ENCODE peak calls at places on chromosomes 7 and 10, in eight cellular contexts. One of them, this sample, is unnamed.

GRCh38 chr10:32445036-32445435 is 904 bp upstream of the CCDC7 start:
- DNase-seq in IMR-90: no peak
- DNase-seq in neuronal stem cell: no peak
- DNase-seq in Karpas-422: no peak
- DNase-seq in fibroblast of lung: no peak
- DNase-seq in MM.1S: no peak
- DNase-seq in SK-N-SH: peak; percentile 15
- DNase-seq in PC-9: no peak
- DNase-seq in this sample: peak; percentile 40

GRCh38 chr10:84818956-84819355 is 490.6 kb downstream of the CCSER2 start:
- DNase-seq in IMR-90: no peak
- DNase-seq in neuronal stem cell: no peak
- DNase-seq in Karpas-422: no peak
- DNase-seq in fibroblast of lung: no peak
- DNase-seq in MM.1S: no peak
- DNase-seq in SK-N-SH: no peak
- DNase-seq in PC-9: no peak
- DNase-seq in this sample: no peak

GRCh38 chr7:82823073-82823472 is 339.6 kb downstream of the PCLO start:
- DNase-seq in IMR-90: no peak
- DNase-seq in neuronal stem cell: no peak
- DNase-seq in Karpas-422: no peak
- DNase-seq in fibroblast of lung: no peak
- DNase-seq in MM.1S: no peak
- DNase-seq in SK-N-SH: no peak
- DNase-seq in PC-9: no peak
- DNase-seq in this sample: no peak

GRCh38 chr10:59104186-59104585 is 72.3 kb upstream of the PHYHIPL start:
- DNase-seq in IMR-90: no peak
- DNase-seq in neuronal stem cell: no peak
- DNase-seq in Karpas-422: no peak
- DNase-seq in fibroblast of lung: no peak
- DNase-seq in MM.1S: no peak
- DNase-seq in SK-N-SH: no peak
- DNase-seq in PC-9: no peak
- DNase-seq in this sample: no peak

GRCh38 chr7:157527686-157528085 is 190.9 kb downstream of the DNAJB6 start:
- DNase-seq in IMR-90: no peak
- DNase-seq in neuronal stem cell: no peak
- DNase-seq in Karpas-422: no peak
- DNase-seq in fibroblast of lung: no peak
- DNase-seq in MM.1S: no peak
- DNase-seq in SK-N-SH: no peak
- DNase-seq in PC-9: no peak
- DNase-seq in this sample: no peak

GRCh38 chr7:129160161-129160911 is 15.8 kb downstream of the TSPAN33 start:
- DNase-seq in IMR-90: no peak
- DNase-seq in neuronal stem cell: no peak
- DNase-seq in Karpas-422: no peak
- DNase-seq in fibroblast of lung: no peak
- DNase-seq in MM.1S: peak; percentile 46
- DNase-seq in SK-N-SH: peak; percentile 85
- DNase-seq in PC-9: no peak
- DNase-seq in this sample: no peak

GRCh38 chr7:84291756-84292155 is 97.2 kb upstream of the SEMA3A start:
- DNase-seq in IMR-90: no peak
- DNase-seq in neuronal stem cell: peak; percentile 52
- DNase-seq in Karpas-422: no peak
- DNase-seq in fibroblast of lung: no peak
- DNase-seq in MM.1S: no peak
- DNase-seq in SK-N-SH: no peak
- DNase-seq in PC-9: no peak
- DNase-seq in this sample: no peak

GRCh38 chr10:59851864-59852263 is 54.5 kb downstream of the CCDC6 start:
- DNase-seq in IMR-90: no peak
- DNase-seq in neuronal stem cell: no peak
- DNase-seq in Karpas-422: no peak
- DNase-seq in fibroblast of lung: no peak
- DNase-seq in MM.1S: no peak
- DNase-seq in SK-N-SH: no peak
- DNase-seq in PC-9: no peak
- DNase-seq in this sample: no peak

GRCh38 chr10:110534571-110534970 is 32.9 kb upstream of the SMC3 start:
- DNase-seq in IMR-90: no peak
- DNase-seq in neuronal stem cell: no peak
- DNase-seq in Karpas-422: no peak
- DNase-seq in fibroblast of lung: no peak
- DNase-seq in MM.1S: no peak
- DNase-seq in SK-N-SH: no peak
- DNase-seq in PC-9: no peak
- DNase-seq in this sample: no peak

GRCh38 chr7:43669286-43670081 is 59.8 kb downstream of the COA1 start:
- DNase-seq in IMR-90: no peak
- DNase-seq in neuronal stem cell: no peak
- DNase-seq in Karpas-422: no peak
- DNase-seq in fibroblast of lung: peak; percentile 78
- DNase-seq in MM.1S: no peak
- DNase-seq in SK-N-SH: no peak
- DNase-seq in PC-9: no peak
- DNase-seq in this sample: peak; percentile 42

GRCh38 chr7:17932770-17933169 is 7.5 kb downstream of the SNX13 start:
- DNase-seq in IMR-90: no peak
- DNase-seq in neuronal stem cell: no peak
- DNase-seq in Karpas-422: no peak
- DNase-seq in fibroblast of lung: peak; percentile 13
- DNase-seq in MM.1S: no peak
- DNase-seq in SK-N-SH: no peak
- DNase-seq in PC-9: peak; percentile 16
- DNase-seq in this sample: no peak

GRCh38 chr7:111855161-111855841 is 293.0 kb upstream of the IMMP2L start:
- DNase-seq in IMR-90: peak; percentile 79
- DNase-seq in neuronal stem cell: peak; percentile 15
- DNase-seq in Karpas-422: peak; percentile 74
- DNase-seq in fibroblast of lung: peak; percentile 53
- DNase-seq in MM.1S: peak; percentile 75
- DNase-seq in SK-N-SH: peak; percentile 61
- DNase-seq in PC-9: no peak
- DNase-seq in this sample: peak; percentile 85

GRCh38 chr10:110446277-110446676 is 51.4 kb upstream of the DUSP5 start:
- DNase-seq in IMR-90: no peak
- DNase-seq in neuronal stem cell: no peak
- DNase-seq in Karpas-422: no peak
- DNase-seq in fibroblast of lung: no peak
- DNase-seq in MM.1S: no peak
- DNase-seq in SK-N-SH: no peak
- DNase-seq in PC-9: no peak
- DNase-seq in this sample: no peak

GRCh38 chr10:110430369-110431273 is 67.1 kb upstream of the DUSP5 start:
- DNase-seq in IMR-90: no peak
- DNase-seq in neuronal stem cell: no peak
- DNase-seq in Karpas-422: no peak
- DNase-seq in fibroblast of lung: no peak
- DNase-seq in MM.1S: no peak
- DNase-seq in SK-N-SH: no peak
- DNase-seq in PC-9: no peak
- DNase-seq in this sample: no peak

GRCh38 chr10:117531371-117532002 is 11.1 kb upstream of the EMX2 start:
- DNase-seq in IMR-90: no peak
- DNase-seq in neuronal stem cell: no peak
- DNase-seq in Karpas-422: no peak
- DNase-seq in fibroblast of lung: no peak
- DNase-seq in MM.1S: no peak
- DNase-seq in SK-N-SH: no peak
- DNase-seq in PC-9: no peak
- DNase-seq in this sample: no peak

GRCh38 chr7:157897686-157898085 is 560.9 kb downstream of the DNAJB6 start:
- DNase-seq in IMR-90: no peak
- DNase-seq in neuronal stem cell: no peak
- DNase-seq in Karpas-422: no peak
- DNase-seq in fibroblast of lung: no peak
- DNase-seq in MM.1S: no peak
- DNase-seq in SK-N-SH: peak; percentile 69
- DNase-seq in PC-9: no peak
- DNase-seq in this sample: no peak

GRCh38 chr7:128909605-128910568 is 622 bp downstream of the KCP start:
- DNase-seq in IMR-90: peak; percentile 23
- DNase-seq in neuronal stem cell: no peak
- DNase-seq in Karpas-422: no peak
- DNase-seq in fibroblast of lung: peak; percentile 42
- DNase-seq in MM.1S: no peak
- DNase-seq in SK-N-SH: peak; percentile 70
- DNase-seq in PC-9: no peak
- DNase-seq in this sample: peak; percentile 49

GRCh38 chr10:114684085-114684821 is 26.2 kb upstream of the ABLIM1 start:
- DNase-seq in IMR-90: peak; percentile 30
- DNase-seq in neuronal stem cell: no peak
- DNase-seq in Karpas-422: no peak
- DNase-seq in fibroblast of lung: peak; percentile 78
- DNase-seq in MM.1S: no peak
- DNase-seq in SK-N-SH: peak; percentile 24
- DNase-seq in PC-9: no peak
- DNase-seq in this sample: peak; percentile 56

GRCh38 chr10:49740346-49741107 is 21.6 kb downstream of the OGDHL start:
- DNase-seq in IMR-90: no peak
- DNase-seq in neuronal stem cell: no peak
- DNase-seq in Karpas-422: no peak
- DNase-seq in fibroblast of lung: no peak
- DNase-seq in MM.1S: no peak
- DNase-seq in SK-N-SH: peak; percentile 19
- DNase-seq in PC-9: no peak
- DNase-seq in this sample: no peak
- H2AFZ ChIP-seq in IMR-90: no peak overlapping the region
- H2AFZ ChIP-seq in neuronal stem cell: no peak overlapping the region
- H2AFZ ChIP-seq in Karpas-422: no peak overlapping the region
- H2AFZ ChIP-seq in fibroblast of lung: no peak overlapping the region
- H2AFZ ChIP-seq in MM.1S: no peak overlapping the region
- H2AFZ ChIP-seq in SK-N-SH: no peak overlapping the region
- H2AFZ ChIP-seq in PC-9: no peak overlapping the region
- H2AFZ ChIP-seq in this sample: no peak overlapping the region

GRCh38 chr10:60930237-60930636 is 13.7 kb downstream of the RHOBTB1 start:
- DNase-seq in IMR-90: no peak
- DNase-seq in neuronal stem cell: no peak
- DNase-seq in Karpas-422: no peak
- DNase-seq in fibroblast of lung: no peak
- DNase-seq in MM.1S: no peak
- DNase-seq in SK-N-SH: no peak
- DNase-seq in PC-9: no peak
- DNase-seq in this sample: no peak
- H3K4me1 ChIP-seq in IMR-90: no peaks in the 10 kb centered on the region
- H3K4me1 ChIP-seq in neuronal stem cell: no peaks in the 10 kb centered on the region
- H3K4me1 ChIP-seq in Karpas-422: no peaks in the 10 kb centered on the region
- H3K4me1 ChIP-seq in fibroblast of lung: no peaks in the 10 kb centered on the region
- H3K4me1 ChIP-seq in MM.1S: no peaks in the 10 kb centered on the region
- H3K4me1 ChIP-seq in SK-N-SH: no peaks in the 10 kb centered on the region
- H3K4me1 ChIP-seq in PC-9: no peaks in the 10 kb centered on the region
- H3K4me1 ChIP-seq in this sample: no peaks in the 10 kb centered on the region

DNA sequence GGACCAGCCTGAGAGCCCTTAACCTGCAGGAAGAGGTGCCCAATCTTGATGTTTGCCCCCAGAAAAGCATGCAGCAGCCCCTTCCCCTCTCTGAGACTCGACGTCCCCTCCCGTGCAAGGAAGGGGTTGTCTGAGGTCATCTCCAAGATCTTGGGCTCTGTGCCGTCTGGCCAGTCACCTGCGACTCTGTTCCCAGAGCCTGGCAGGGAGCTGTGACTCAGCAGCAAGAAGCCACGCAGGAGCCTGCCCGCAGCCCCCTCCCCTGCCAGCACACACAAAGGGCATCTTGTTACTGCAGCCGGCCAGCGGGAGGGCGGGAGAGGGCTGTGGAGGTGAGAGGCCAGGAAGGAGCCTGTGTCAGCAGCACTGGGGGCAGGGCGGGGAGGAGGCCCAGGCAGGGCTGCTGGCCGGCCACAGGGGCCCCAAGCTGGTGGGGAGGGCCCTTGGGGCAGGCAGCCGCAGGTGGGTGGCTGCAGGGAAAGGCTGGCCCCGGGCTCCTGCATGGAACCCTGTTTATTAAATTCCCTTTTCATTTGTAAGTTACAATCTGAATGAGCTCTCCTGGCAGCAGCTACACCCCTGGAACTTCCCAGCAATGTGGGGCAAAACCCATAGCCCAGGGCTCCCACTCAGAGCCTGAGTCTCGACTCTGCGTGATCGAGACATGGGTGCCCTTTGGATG is 103.7 kb upstream of the ZMIZ1 start:
- DNase-seq in IMR-90: peak; percentile 60
- DNase-seq in neuronal stem cell: peak; percentile 69
- DNase-seq in Karpas-422: no peak
- DNase-seq in fibroblast of lung: peak; percentile 76
- DNase-seq in MM.1S: no peak
- DNase-seq in SK-N-SH: peak; percentile 78
- DNase-seq in PC-9: peak; percentile 94
- DNase-seq in this sample: peak; percentile 26
- H3K27ac ChIP-seq in IMR-90: no peak overlapping the region
- H3K27ac ChIP-seq in neuronal stem cell: peak overlapping the region; percentile 34
- H3K27ac ChIP-seq in Karpas-422: no peak overlapping the region
- H3K27ac ChIP-seq in fibroblast of lung: no peak overlapping the region
- H3K27ac ChIP-seq in MM.1S: no peak overlapping the region
- H3K27ac ChIP-seq in SK-N-SH: peak overlapping the region; percentile 59
- H3K27ac ChIP-seq in PC-9: peak overlapping the region; percentile 70
- H3K27ac ChIP-seq in this sample: no peak overlapping the region

GRCh38 chr7:12754179-12754578 is 66.7 kb downstream of the ARL4A start:
- DNase-seq in IMR-90: peak; percentile 16
- DNase-seq in neuronal stem cell: no peak
- DNase-seq in Karpas-422: no peak
- DNase-seq in fibroblast of lung: peak; percentile 67
- DNase-seq in MM.1S: no peak
- DNase-seq in SK-N-SH: no peak
- DNase-seq in PC-9: no peak
- DNase-seq in this sample: peak; percentile 65

GRCh38 chr7:12749069-12749468 is 61.6 kb downstream of the ARL4A start:
- DNase-seq in IMR-90: no peak
- DNase-seq in neuronal stem cell: no peak
- DNase-seq in Karpas-422: no peak
- DNase-seq in fibroblast of lung: no peak
- DNase-seq in MM.1S: no peak
- DNase-seq in SK-N-SH: no peak
- DNase-seq in PC-9: no peak
- DNase-seq in this sample: no peak

GRCh38 chr7:12747687-12748306 is 60.4 kb downstream of the ARL4A start:
- DNase-seq in IMR-90: peak; percentile 38
- DNase-seq in neuronal stem cell: no peak
- DNase-seq in Karpas-422: no peak
- DNase-seq in fibroblast of lung: peak; percentile 23
- DNase-seq in MM.1S: no peak
- DNase-seq in SK-N-SH: no peak
- DNase-seq in PC-9: no peak
- DNase-seq in this sample: peak; percentile 47

GRCh38 chr7:12749746-12750145 is 62.3 kb downstream of the ARL4A start:
- DNase-seq in IMR-90: no peak
- DNase-seq in neuronal stem cell: no peak
- DNase-seq in Karpas-422: no peak
- DNase-seq in fibroblast of lung: no peak
- DNase-seq in MM.1S: no peak
- DNase-seq in SK-N-SH: no peak
- DNase-seq in PC-9: no peak
- DNase-seq in this sample: no peak

DNA sequence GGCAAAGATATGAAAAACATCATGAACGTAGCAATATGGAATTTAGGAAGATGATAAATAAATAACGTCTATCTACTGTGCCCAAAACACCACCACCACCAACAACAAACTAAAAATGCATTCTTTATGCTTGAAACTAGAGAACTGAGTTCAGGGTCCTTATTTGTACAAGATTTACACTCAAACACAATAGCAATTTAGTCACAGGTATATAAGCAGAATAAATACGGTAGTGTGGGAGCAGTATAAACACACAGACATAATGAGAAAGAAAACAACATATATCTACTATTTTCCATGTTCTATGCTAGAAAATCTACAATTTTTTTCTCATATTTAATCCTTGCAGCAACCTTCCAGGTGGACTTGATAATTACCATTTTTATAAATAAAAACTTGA is 64.3 kb downstream of the ARL4A start:
- DNase-seq in IMR-90: no peak
- DNase-seq in neuronal stem cell: no peak
- DNase-seq in Karpas-422: no peak
- DNase-seq in fibroblast of lung: no peak
- DNase-seq in MM.1S: no peak
- DNase-seq in SK-N-SH: no peak
- DNase-seq in PC-9: no peak
- DNase-seq in this sample: no peak
- H2AFZ ChIP-seq in IMR-90: no peak overlapping the region
- H2AFZ ChIP-seq in neuronal stem cell: no peak overlapping the region
- H2AFZ ChIP-seq in Karpas-422: no peak overlapping the region
- H2AFZ ChIP-seq in fibroblast of lung: no peak overlapping the region
- H2AFZ ChIP-seq in MM.1S: no peak overlapping the region
- H2AFZ ChIP-seq in SK-N-SH: no peak overlapping the region
- H2AFZ ChIP-seq in PC-9: no peak overlapping the region
- H2AFZ ChIP-seq in this sample: no peak overlapping the region

This sample was measured in GM23248.